ENCODE peak calls at places on chromosomes 12 and 14, in six cellular contexts. X is astrocyte, R is sigmoid colon, I is GM23248, W is aorta, F is upper lobe of right lung. E is an unnamed sample. For H3K4me1, the result is how much of the 10 kb centered on the place peaks cover.

GRCh38 chr12:10310926-10311705 is 3.4 kb downstream of the KLRD1 start:
- DNase-seq in R (no peak), W (no peak), I (peak), F (no peak), X (peak), E (no peak)

GRCh38 chr12:108629824-108630476 is 3.7 kb downstream of the SELPLG start:
- DNase-seq in W (peak), R (no peak), I (peak), F (peak), X (peak), E (no peak)

GRCh38 chr14:105547741-105548169 is 21.4 kb downstream of the TMEM121 start:
- DNase-seq in F (peak), I (no peak), X (no peak), R (no peak), W (peak), E (no peak)

GRCh38 chr14:26872510-26872909 is 274.7 kb upstream of the NOVA1 start:
- DNase-seq in X (peak), F (no peak), W (no peak), R (peak), I (peak), E (no peak)

GRCh38 chr12:19223018-19223417 is 93.5 kb downstream of the PLEKHA5 start:
- DNase-seq in I (peak), X (no peak), W (no peak), F (no peak), R (no peak), E (no peak)

GRCh38 chr12:110585231-110585799 is 2.2 kb upstream of the PPTC7 start:
- DNase-seq in X (no peak), F (no peak), W (no peak), I (peak), R (no peak), E (no peak)

GRCh38 chr14:95305940-95306339 is 13.8 kb downstream of the CLMN start:
- DNase-seq in X (no peak), R (no peak), I (no peak), F (no peak), W (no peak), E (no peak)

GRCh38 chr14:68144051-68144681 is 324.6 kb downstream of the RAD51B start:
- DNase-seq in I (peak), X (peak), W (no peak), R (peak), F (no peak), E (no peak)

GRCh38 chr14:23613242-23614070 is 22.7 kb upstream of the DHRS2 start:
- DNase-seq in F (no peak), W (no peak), R (no peak), I (no peak), X (no peak), E (no peak)

GRCh38 chr14:89851031-89851430 is 103.5 kb downstream of the EFCAB11 start:
- DNase-seq in X (no peak), I (no peak), F (no peak), W (no peak), R (no peak), E (no peak)

DNA sequence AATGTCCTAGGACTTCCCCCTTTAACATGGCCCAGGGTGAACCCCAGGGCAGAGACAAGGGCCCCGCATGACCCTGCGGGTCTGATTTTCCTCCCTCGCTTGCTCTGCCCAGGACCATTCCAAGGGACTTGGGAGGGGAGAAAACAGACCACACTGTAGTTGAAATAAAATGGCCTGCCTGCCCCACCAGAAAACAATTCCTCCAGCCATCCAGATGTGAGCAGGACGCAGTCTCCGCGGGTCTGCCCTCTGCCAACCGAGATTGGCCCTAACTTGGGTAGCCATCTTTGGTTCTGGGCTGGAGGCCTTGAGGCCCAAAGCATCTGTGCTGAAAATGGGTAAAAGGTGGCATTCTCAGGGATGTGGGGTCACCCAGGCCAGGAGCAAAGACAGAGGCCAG is 75.5 kb downstream of the RFLNA start:
- DNase-seq in R (no peak), X (no peak), I (no peak), W (no peak), F (no peak), E (no peak)
- H3K4me1 ChIP-seq in R (half or more), X (under half), I (under half), W (under half), F (under half), E (under half)

DNA sequence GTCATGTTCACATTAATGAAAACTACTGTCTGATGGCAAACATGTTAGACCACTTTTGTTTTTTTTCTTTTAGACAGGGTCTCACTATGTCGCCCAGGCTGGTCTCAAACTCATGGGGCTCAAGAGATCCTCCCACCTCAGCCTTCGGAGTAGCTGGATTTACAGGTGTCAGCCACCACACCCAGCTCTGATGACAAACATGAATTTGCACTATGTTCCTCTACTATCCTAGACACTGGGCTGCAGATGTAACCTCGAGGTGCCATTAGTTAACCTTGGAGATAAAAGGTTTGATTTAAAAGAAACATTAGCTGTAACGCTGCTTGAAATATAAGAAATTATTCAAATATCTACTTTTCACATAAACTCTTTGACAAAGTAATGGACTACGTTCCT is 8.1 kb downstream of the VPS37B start:
- DNase-seq in W (no peak), F (no peak), I (no peak), X (no peak), R (no peak), E (no peak)
- H3K4me3 ChIP-seq in W (no peak), F (peak), I (no peak), X (peak), R (no peak), E (peak)

GRCh38 chr14:74570696-74571095 is 41.3 kb downstream of the LTBP2 start:
- DNase-seq in F (no peak), R (no peak), X (no peak), W (peak), I (no peak), E (no peak)

GRCh38 chr14:74568896-74569295 is 43.1 kb downstream of the LTBP2 start:
- DNase-seq in F (no peak), W (peak), I (no peak), R (no peak), X (no peak), E (no peak)

GRCh38 chr14:74569387-74569786 is 42.6 kb downstream of the LTBP2 start:
- DNase-seq in I (no peak), X (no peak), W (peak), F (no peak), R (no peak), E (no peak)

GRCh38 chr14:74571441-74571841 is 40.6 kb downstream of the LTBP2 start:
- DNase-seq in I (peak), W (peak), F (no peak), X (peak), R (no peak), E (no peak)

DNA sequence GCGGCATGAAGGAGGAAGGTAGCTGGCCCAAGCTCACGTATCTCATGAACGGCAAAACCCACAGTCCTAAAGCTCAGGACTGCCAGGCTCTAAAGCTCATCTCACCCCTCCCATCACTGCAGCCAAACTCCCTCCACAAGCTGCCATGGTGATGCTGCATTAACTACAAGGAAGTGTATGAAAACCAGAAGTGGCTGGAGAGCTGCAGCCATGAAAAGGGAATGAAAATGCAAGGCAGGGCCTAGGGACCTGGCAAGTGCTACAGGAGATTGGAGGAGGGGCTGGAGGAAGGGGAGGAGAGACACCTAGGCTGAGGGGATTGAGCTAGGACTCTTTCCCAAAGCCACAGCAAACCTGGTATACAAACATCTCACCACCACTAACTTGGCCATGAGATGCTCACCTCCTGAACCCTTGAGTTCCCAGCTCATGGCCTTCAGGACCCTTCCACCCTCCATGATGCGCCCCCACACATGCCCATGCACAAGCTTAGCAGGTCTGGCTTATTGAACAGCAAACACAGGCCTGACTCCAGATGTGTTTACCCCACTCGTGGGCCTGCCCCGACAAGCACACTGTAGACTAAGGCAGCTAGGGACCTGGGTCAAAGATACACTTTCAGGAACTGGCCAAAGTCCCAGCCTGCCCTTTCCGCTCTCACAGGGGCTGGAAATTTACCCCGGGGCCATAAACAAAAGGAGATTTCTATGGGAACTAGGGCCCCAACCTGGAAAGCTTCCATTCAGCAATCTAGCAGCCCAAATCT is 42.0 kb downstream of the LTBP2 start:
- DNase-seq in I (peak), R (no peak), X (no peak), F (no peak), W (peak), E (no peak)
- H3K4me1 ChIP-seq in I (half or more), R (half or more), X (half or more), F (half or more), W (under half), E (under half)

GRCh38 chr12:21775130-21775920 is 819 bp upstream of the KCNJ8 start:
- DNase-seq in X (no peak), I (no peak), F (no peak), R (no peak), W (no peak), E (no peak)
- H3K4me3 ChIP-seq in X (peak), I (peak), F (peak), R (peak), W (peak), E (peak)

DNA sequence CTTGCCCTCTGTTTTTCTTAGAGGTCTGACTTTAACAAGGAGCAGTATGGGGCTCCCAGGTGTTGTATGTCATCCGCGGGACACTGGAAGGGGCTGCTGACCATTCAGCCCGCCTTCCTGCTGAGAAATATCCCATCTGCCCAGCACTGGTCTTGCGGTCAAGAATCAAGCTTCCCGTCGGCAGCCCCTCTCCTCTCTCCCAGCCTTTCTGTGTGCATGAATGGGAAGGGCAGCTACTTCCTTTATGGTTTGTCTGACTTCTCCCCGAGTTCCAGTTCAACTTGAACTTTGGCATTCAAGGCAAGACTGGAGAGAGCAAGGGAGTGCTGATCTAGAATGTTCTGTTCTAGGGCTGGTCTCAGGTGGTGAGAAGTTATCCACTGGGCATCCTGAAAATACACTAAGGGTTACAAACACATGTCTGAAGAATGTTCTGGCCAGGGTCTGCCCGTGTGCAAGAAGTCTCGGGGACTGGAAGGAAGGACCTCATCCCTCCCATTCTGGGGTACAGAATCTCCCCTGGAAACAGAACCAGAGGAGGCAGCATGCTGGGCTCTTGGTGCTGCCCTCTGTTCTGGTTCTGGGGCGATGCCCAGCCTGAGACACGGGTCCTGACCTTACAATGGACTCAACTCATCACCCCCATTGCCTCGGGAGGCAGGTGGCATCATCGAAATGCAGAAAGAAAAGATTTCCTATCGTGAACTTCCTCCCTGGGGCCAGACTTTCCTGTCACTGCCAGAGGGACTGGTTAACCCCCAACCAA is 51.7 kb downstream of the PSMA6 start:
- DNase-seq in R (peak), F (no peak), I (no peak), X (no peak), W (peak), E (no peak)
- H3K4me1 ChIP-seq in R (under half), F (half or more), I (under half), X (under half), W (under half), E (under half)